ENCODE peak calls at places on chromosomes 7 and 10, in five cellular contexts. M is NCI-H748 treated with DMSO at 0.1 percent for 48 hours, P is lower lobe of right lung, W is fibroblast of lung, G is mucosa of gallbladder. U is an unnamed sample.

GRCh38 chr10:70618663-70619062 is 16.1 kb upstream of the PRF1 start:
- DNase-seq in P (no peak), G (no peak), W (no peak), M (no peak), U (no peak)

GRCh38 chr10:94115725-94116124 is 122.0 kb downstream of the PLCE1 start:
- DNase-seq in G (no peak), W (no peak), P (no peak), M (no peak), U (no peak)

GRCh38 chr10:3169738-3170137 is 2.8 kb downstream of the PITRM1 start:
- DNase-seq in M (no peak), P (no peak), W (no peak), G (no peak), U (no peak)

GRCh38 chr7:152894295-152895170 is 135.0 kb downstream of the ACTR3B start:
- DNase-seq in W (no peak), M (no peak), P (no peak), G (no peak), U (peak; percentile 2)

GRCh38 chr7:70178787-70179186 is 580.5 kb downstream of the AUTS2 start:
- DNase-seq in G (no peak), W (no peak), P (peak; percentile 51), M (peak; percentile 29), U (no peak)

GRCh38 chr7:93040355-93040754 is 77.4 kb downstream of the SAMD9 start:
- DNase-seq in M (no peak), W (no peak), P (no peak), G (no peak), U (no peak)

GRCh38 chr10:86327954-86328705 is 38.5 kb downstream of the GRID1 start:
- DNase-seq in W (no peak), M (no peak), P (no peak), G (no peak), U (no peak)

GRCh38 chr10:13518076-13518692 is 10.6 kb downstream of the BEND7 start:
- DNase-seq in W (peak; percentile 27), M (no peak), G (no peak), P (no peak), U (no peak)

GRCh38 chr7:53191296-53191695 is 155.9 kb downstream of the POM121L12 start:
- DNase-seq in M (no peak), P (no peak), G (no peak), W (no peak), U (no peak)

GRCh38 chr10:13788320-13788600 is 201.5 kb downstream of the PRPF18 start:
- DNase-seq in W (peak; percentile 12), P (no peak), G (no peak), M (no peak), U (no peak)

GRCh38 chr10:4018054-4018511 is 233.1 kb upstream of the KLF6 start:
- DNase-seq in M (no peak), G (no peak), P (no peak), W (no peak), U (no peak)

GRCh38 chr7:3558410-3558809 is 257.4 kb downstream of the SDK1 start:
- DNase-seq in W (peak; percentile 30), M (no peak), P (no peak), G (no peak), U (no peak)

GRCh38 chr7:132592238-132592946 is 16.1 kb upstream of the PLXNA4 start:
- DNase-seq in W (no peak), M (no peak), P (no peak), G (no peak), U (no peak)

GRCh38 chr10:76582536-76582935 is 1055.1 kb downstream of the KCNMA1 start:
- DNase-seq in G (no peak), W (no peak), P (no peak), M (no peak), U (no peak)

GRCh38 chr7:50812847-50813475 is 30.3 kb upstream of the GRB10 start:
- DNase-seq in G (peak; percentile 89), P (peak; percentile 72), W (peak; percentile 77), M (no peak), U (no peak)

GRCh38 chr10:607545-608196 is 81.8 kb downstream of the DIP2C start:
- DNase-seq in M (no peak), P (no peak), G (no peak), W (no peak), U (no peak)

GRCh38 chr7:140036224-140036651 is 26.5 kb downstream of the PARP12 start:
- DNase-seq in M (no peak), G (no peak), P (no peak), W (no peak), U (no peak)

GRCh38 chr10:103188853-103189252 is 4.2 kb downstream of the NT5C2 start:
- DNase-seq in P (no peak), G (no peak), W (peak; percentile 58), M (no peak), U (no peak)

GRCh38 chr7:10557375-10557774 is 416.3 kb upstream of the PHF14 start:
- DNase-seq in M (no peak), G (no peak), W (no peak), P (no peak), U (no peak)

GRCh38 chr7:20146461-20146860 is 70.7 kb downstream of the MACC1 start:
- DNase-seq in W (peak; percentile 46), M (no peak), P (no peak), G (no peak), U (no peak)

GRCh38 chr7:51162724-51163329 is 153.8 kb downstream of the COBL start:
- DNase-seq in M (peak; percentile 86), G (peak; percentile 84), W (peak; percentile 81), P (no peak), U (peak; percentile 77)

GRCh38 chr10:128047991-128048826 is 78.0 kb downstream of the MKI67 start:
- DNase-seq in P (no peak), G (no peak), M (no peak), W (peak; percentile 69), U (no peak)

GRCh38 chr10:99908512-99908911 is 101.2 kb downstream of the DNMBP start:
- DNase-seq in G (no peak), P (no peak), W (no peak), M (no peak), U (no peak)

GRCh38 chr10:124745678-124746077 is 1.5 kb upstream of the FAM53B start:
- DNase-seq in M (peak; percentile 12), P (no peak), G (no peak), W (peak; percentile 76), U (no peak)

GRCh38 chr10:22453948-22454347 is 108.7 kb downstream of the SPAG6 start:
- DNase-seq in M (peak; percentile 73), P (no peak), W (no peak), G (no peak), U (peak; percentile 16)

U was measured in NCI-H774.